ENCODE peak calls at places on chromosome 1, in six cellular contexts. H is kidney, M is left ventricle myocardium inferior, D is mucosa of gallbladder, X is SJCRH30, C is lower lobe of right lung. O is an unnamed sample.

GRCh38 chr1:94803517-94804441 is 16.4 kb upstream of the SLC44A3 start:
- DNase-seq in H (no peak), M (no peak), D (no peak), X (peak; percentile 98), C (no peak), O (no peak)

GRCh38 chr1:65163193-65163805 is 15.3 kb downstream of the AK4 start:
- DNase-seq in H (no peak), M (no peak), D (no peak), X (no peak), C (no peak), O (no peak)

GRCh38 chr1:77036560-77036959 is 169.3 kb downstream of the ST6GALNAC5 start:
- DNase-seq in H (no peak), M (no peak), D (no peak), X (peak; percentile 67), C (no peak), O (peak; percentile 43)

GRCh38 chr1:14292533-14292932 is 306.0 kb upstream of the KAZN start:
- DNase-seq in H (no peak), M (no peak), D (no peak), X (no peak), C (no peak), O (no peak)

GRCh38 chr1:220690140-220691038 is at the start of gene C1orf115:
- DNase-seq in H (peak; percentile 88), M (peak; percentile 80), D (peak; percentile 75), X (peak; percentile 80), C (peak; percentile 83), O (peak; percentile 71)

GRCh38 chr1:160704250-160704649 is 7.4 kb downstream of the CD48 start:
- DNase-seq in H (no peak), M (peak; percentile 19), D (no peak), X (no peak), C (peak; percentile 52), O (no peak)

GRCh38 chr1:8965121-8965820 is 19.6 kb downstream of the CA6 start:
- DNase-seq in H (no peak), M (no peak), D (no peak), X (no peak), C (no peak), O (no peak)

GRCh38 chr1:24155011-24155782 is 12.3 kb upstream of the IL22RA1 start:
- DNase-seq in H (peak; percentile 65), M (no peak), D (peak; percentile 30), X (no peak), C (no peak), O (no peak)

GRCh38 chr1:227395391-227396028 is 77.2 kb upstream of the CDC42BPA start:
- DNase-seq in H (no peak), M (no peak), D (no peak), X (no peak), C (no peak), O (no peak)

GRCh38 chr1:7121622-7121988 is 336.4 kb downstream of the CAMTA1 start:
- DNase-seq in H (no peak), M (peak; percentile 84), D (peak; percentile 44), X (no peak), C (no peak), O (no peak)

GRCh38 chr1:205741681-205742080 is 8.3 kb downstream of the NUCKS1 start:
- DNase-seq in H (no peak), M (no peak), D (no peak), X (no peak), C (no peak), O (no peak)

GRCh38 chr1:63878914-63879313 is 105.1 kb downstream of the ROR1 start:
- DNase-seq in H (no peak), M (no peak), D (no peak), X (no peak), C (no peak), O (no peak)

GRCh38 chr1:89261926-89262540 is 10.6 kb downstream of the GBP5 start:
- DNase-seq in H (no peak), M (peak; percentile 26), D (no peak), X (no peak), C (no peak), O (no peak)

GRCh38 chr1:6016191-6016865 is 24.1 kb upstream of the NPHP4 start:
- DNase-seq in H (peak; percentile 45), M (peak; percentile 16), D (no peak), X (peak; percentile 44), C (no peak), O (no peak)

GRCh38 chr1:44603718-44604117 is 70.6 kb downstream of the TMEM53 start:
- DNase-seq in H (no peak), M (no peak), D (no peak), X (peak; percentile 89), C (no peak), O (no peak)

GRCh38 chr1:167599839-167600581 is 30.0 kb upstream of the RCSD1 start:
- DNase-seq in H (no peak), M (peak; percentile 33), D (peak; percentile 54), X (peak; percentile 46), C (peak; percentile 56), O (peak; percentile 36)

GRCh38 chr1:21302747-21303715 is 12.8 kb upstream of the ECE1 start:
- DNase-seq in H (no peak), M (no peak), D (no peak), X (peak; percentile 88), C (no peak), O (no peak)

GRCh38 chr1:202127836-202128622 is 5.3 kb downstream of the GPR37L1 start:
- DNase-seq in H (peak; percentile 69), M (no peak), D (no peak), X (no peak), C (no peak), O (no peak)

GRCh38 chr1:39158330-39159086 is 46.0 kb upstream of the MACF1 start:
- DNase-seq in H (no peak), M (no peak), D (peak; percentile 92), X (peak; percentile 92), C (peak; percentile 56), O (no peak)

GRCh38 chr1:83641828-83642443 is 357.0 kb downstream of the TTLL7 start:
- DNase-seq in H (no peak), M (peak; percentile 24), D (peak; percentile 22), X (peak; percentile 38), C (no peak), O (no peak)

GRCh38 chr1:220918285-220918951 is 39.2 kb downstream of the HLX start:
- DNase-seq in H (no peak), M (no peak), D (no peak), X (no peak), C (no peak), O (no peak)

GRCh38 chr1:101101362-101101761 is 75.8 kb upstream of the DPH5 start:
- DNase-seq in H (no peak), M (no peak), D (no peak), X (no peak), C (no peak), O (no peak)

GRCh38 chr1:156901966-156902922 is 8.7 kb downstream of the PEAR1 start:
- DNase-seq in H (peak; percentile 52), M (no peak), D (no peak), X (no peak), C (peak; percentile 28), O (no peak)

GRCh38 chr1:6260961-6261614 is at the start of gene GPR153:
- DNase-seq in H (no peak), M (peak; percentile 74), D (no peak), X (peak; percentile 85), C (no peak), O (peak; percentile 62)

GRCh38 chr1:197911857-197912696 is 5.1 kb upstream of the LHX9 start:
- DNase-seq in H (no peak), M (no peak), D (no peak), X (no peak), C (peak; percentile 46), O (no peak)

GRCh38 chr1:9870572-9870971 is 39.5 kb downstream of the CTNNBIP1 start:
- DNase-seq in H (no peak), M (no peak), D (no peak), X (no peak), C (no peak), O (no peak)

GRCh38 chr1:108560430-108561144 is 687 bp downstream of the EEIG2 start:
- DNase-seq in H (peak; percentile 83), M (peak; percentile 29), D (peak; percentile 45), X (peak; percentile 71), C (peak; percentile 61), O (peak; percentile 91)

GRCh38 chr1:201656670-201657032 is 117.7 kb downstream of the NAV1 start:
- DNase-seq in H (no peak), M (peak; percentile 49), D (no peak), X (peak; percentile 99), C (no peak), O (no peak)

GRCh38 chr1:72283204-72284083 is 1.1 kb upstream of the NEGR1 start:
- DNase-seq in H (peak; percentile 94), M (peak; percentile 79), D (peak; percentile 78), X (peak; percentile 69), C (peak; percentile 80), O (no peak)

GRCh38 chr1:165424454-165425283 is 20.3 kb downstream of the RXRG start:
- DNase-seq in H (no peak), M (peak; percentile 33), D (no peak), X (no peak), C (no peak), O (no peak)

GRCh38 chr1:154838988-154839387 is 31.1 kb downstream of the KCNN3 start:
- DNase-seq in H (no peak), M (no peak), D (no peak), X (no peak), C (no peak), O (no peak)

GRCh38 chr1:245939756-245940345 is 567.2 kb downstream of the SMYD3 start:
- DNase-seq in H (no peak), M (no peak), D (no peak), X (peak; percentile 57), C (no peak), O (no peak)

GRCh38 chr1:25519624-25520023 is 23.8 kb upstream of the LDLRAP1 start:
- DNase-seq in H (no peak), M (no peak), D (no peak), X (peak; percentile 46), C (no peak), O (peak; percentile 31)

GRCh38 chr1:203039609-203040517 is 13.6 kb downstream of the PPFIA4 start:
- DNase-seq in H (peak; percentile 56), M (peak; percentile 18), D (no peak), X (peak; percentile 91), C (no peak), O (no peak)

GRCh38 chr1:155006601-155007101 is 4.0 kb downstream of the ZBTB7B start:
- DNase-seq in H (no peak), M (no peak), D (no peak), X (peak; percentile 46), C (no peak), O (peak; percentile 55)